ENCODE peak calls at places on chromosomes 11 and 22, in five cellular contexts. T, I, K, H and Q are unnamed samples. For H3K4me1, the result is how much of the 10 kb centered on the place peaks cover.

GRCh38 chr11:71096751-71097388 is 155.5 kb downstream of the SHANK2 start:
- DNase-seq in T (no peak), H (no peak), I (no peak), K (no peak), Q (no peak)

GRCh38 chr22:49155039-49155808 is 672.4 kb downstream of the BRD1 start:
- DNase-seq in K (no peak), I (no peak), H (no peak), T (no peak), Q (no peak)

GRCh38 chr11:127521413-127521812 is 520.8 kb upstream of the KIRREL3 start:
- DNase-seq in K (no peak), I (no peak), H (no peak), T (peak), Q (no peak)

GRCh38 chr22:17063372-17064106 is 21.3 kb upstream of the IL17RA start:
- DNase-seq in H (no peak), I (peak), T (peak), K (no peak), Q (no peak)

GRCh38 chr11:132595711-132596111 is 936.6 kb downstream of the OPCML start:
- DNase-seq in H (no peak), T (no peak), K (no peak), I (no peak), Q (no peak)

GRCh38 chr11:134407321-134407828 is 4.7 kb downstream of the B3GAT1 start:
- DNase-seq in K (no peak), H (no peak), T (no peak), I (no peak), Q (no peak)

GRCh38 chr22:20264614-20265452 is 3.3 kb downstream of the RTN4R start:
- DNase-seq in I (no peak), H (no peak), T (no peak), K (no peak), Q (no peak)

GRCh38 chr11:44519989-44520737 is 45.3 kb upstream of the CD82 start:
- DNase-seq in K (no peak), T (no peak), H (no peak), I (no peak), Q (peak)

GRCh38 chr11:70951139-70951804 is 301.1 kb downstream of the SHANK2 start:
- DNase-seq in K (no peak), H (no peak), T (no peak), I (no peak), Q (no peak)

GRCh38 chr11:125978778-125979378 is 33.0 kb downstream of the VSIG10L2 start:
- DNase-seq in I (no peak), K (no peak), T (no peak), H (no peak), Q (no peak)

GRCh38 chr22:28795071-28795693 is 5.2 kb downstream of the XBP1 start:
- DNase-seq in T (no peak), K (no peak), I (no peak), H (no peak), Q (no peak)

GRCh38 chr22:28793976-28794584 is 6.3 kb downstream of the XBP1 start:
- DNase-seq in T (no peak), I (no peak), H (no peak), K (no peak), Q (no peak)

GRCh38 chr22:28792491-28793383 is 7.6 kb downstream of the XBP1 start:
- DNase-seq in H (no peak), K (no peak), T (no peak), I (no peak), Q (no peak)

GRCh38 chr22:28791124-28791523 is 9.2 kb downstream of the XBP1 start:
- DNase-seq in I (no peak), K (no peak), H (no peak), T (no peak), Q (no peak)

DNA sequence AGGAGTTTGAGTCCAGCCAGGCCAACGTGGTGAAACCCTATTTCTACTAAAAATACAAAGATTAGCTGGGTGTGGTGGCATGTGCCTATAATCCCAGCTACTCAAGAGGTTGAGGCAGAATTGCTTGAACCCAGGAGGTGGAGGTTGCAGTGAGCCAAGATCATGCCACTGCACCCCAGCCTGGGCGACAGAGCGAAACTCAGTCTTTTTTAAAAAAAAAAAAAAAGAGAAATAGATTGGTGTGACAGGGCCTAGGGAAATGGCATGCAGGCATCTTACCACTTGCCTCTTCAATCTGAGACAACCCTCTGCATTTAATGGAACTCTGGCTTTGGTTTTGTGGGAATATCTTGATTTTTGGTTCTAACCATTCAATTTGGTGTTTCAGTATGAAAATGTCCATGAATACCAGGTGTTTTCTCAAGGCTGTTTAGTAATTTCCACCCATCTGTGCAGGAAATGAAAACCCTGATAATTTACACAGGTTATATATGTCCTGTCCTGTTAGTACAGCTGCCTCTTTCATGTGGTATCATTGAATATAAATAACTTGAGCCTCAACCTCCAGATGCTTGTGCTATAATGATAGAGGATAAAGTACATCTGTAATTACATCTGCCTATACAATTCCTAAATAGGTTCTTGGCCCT is 8.4 kb downstream of the XBP1 start:
- DNase-seq in H (no peak), I (no peak), T (no peak), K (no peak), Q (no peak)
- H3K4me1 ChIP-seq in H (under half), I (under half), T (under half), K (under half), Q (half or more)

GRCh38 chr11:18229501-18229900 is 7.1 kb downstream of the SAA4 start:
- DNase-seq in H (no peak), T (no peak), K (no peak), I (no peak), Q (no peak)
- H3K4me1 ChIP-seq in H (under half), T (under half), K (under half), I (under half), Q (under half)

DNA sequence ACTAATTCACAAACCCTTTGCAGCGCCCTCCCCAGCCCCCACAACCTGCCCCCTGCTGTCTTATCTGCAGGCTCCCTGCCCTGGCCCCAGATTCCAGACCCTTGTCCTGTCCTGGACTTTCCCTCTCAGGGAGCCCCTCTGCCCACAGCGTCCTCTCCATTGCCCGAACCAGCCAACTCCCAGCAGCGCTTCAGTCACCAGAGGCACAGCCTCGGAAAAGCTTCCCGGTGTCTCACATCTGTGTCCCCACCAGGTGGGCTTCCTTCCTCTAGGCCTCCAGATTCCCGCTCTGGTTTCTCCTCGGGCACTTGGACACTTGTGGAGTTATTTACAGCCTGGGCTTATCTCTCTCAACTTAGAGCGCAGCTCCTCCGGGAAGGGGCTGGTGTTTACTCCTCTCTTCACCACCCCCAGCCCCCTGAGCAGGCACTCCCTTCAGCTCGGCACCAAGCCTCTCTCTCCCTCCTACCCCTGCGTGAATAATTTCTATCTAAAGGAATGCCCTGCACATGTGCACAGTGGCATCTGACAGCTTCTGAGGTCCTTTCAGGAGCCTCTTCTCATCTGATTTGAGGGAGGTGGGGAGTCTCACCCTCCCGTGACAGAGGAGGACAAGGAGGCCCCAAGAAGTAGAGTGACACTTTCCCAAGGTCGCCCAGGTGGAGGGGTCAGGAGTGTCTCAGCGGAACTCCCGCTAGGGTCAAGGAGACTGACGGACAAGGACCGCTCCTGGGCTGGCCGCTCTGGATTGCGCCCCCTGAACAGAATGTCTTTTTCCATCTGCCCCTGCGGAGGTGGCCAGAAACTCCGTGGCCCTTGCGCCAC is 838 bp downstream of the WNT11 start:
- DNase-seq in I (no peak), T (no peak), K (no peak), H (no peak), Q (no peak)
- H3K4me1 ChIP-seq in I (under half), T (under half), K (under half), H (under half), Q (half or more)

DNA sequence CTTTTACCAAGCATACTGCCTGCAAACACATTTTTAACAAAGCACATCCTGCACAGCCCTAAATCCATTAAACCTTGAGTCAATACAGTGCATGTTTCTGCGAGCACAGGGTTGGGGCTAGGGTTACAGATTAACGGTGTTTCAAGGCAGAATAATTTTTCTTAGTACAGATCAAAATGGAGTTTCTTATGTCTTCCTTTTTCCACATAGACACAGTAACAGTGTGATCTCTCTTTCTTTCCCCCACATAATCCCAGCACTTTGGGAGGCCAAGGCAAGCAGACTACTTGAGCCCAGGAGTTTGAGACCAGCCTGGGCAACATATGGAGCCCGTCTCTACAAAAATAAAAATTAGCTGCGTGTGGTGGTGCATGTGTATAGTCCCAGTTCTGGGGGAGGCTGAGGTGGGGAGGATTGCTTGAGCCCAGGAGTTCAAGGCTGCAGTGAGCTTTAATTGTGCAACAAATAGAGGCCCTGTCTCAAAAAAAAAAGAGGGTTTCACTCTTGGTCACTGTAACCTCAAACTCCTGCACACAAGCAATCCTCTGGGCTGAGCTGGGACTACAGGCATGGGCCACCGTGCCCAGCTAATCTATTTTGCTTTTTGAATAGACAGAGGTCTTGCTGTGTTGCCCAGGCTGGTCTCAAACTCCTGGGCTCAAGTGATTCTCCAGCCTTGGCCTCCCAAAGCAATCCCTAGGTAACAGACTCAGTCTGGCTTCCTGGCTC is 19.7 kb upstream of the SLC3A2 start:
- DNase-seq in K (no peak), I (no peak), T (no peak), H (no peak), Q (no peak)
- H3K4me1 ChIP-seq in K (under half), I (under half), T (under half), H (under half), Q (under half)

GRCh38 chr11:111745719-111746504 is 20.3 kb downstream of the PPP2R1B start:
- DNase-seq in I (no peak), K (no peak), H (no peak), T (no peak), Q (no peak)
- H3K4me1 ChIP-seq in I (under half), K (under half), H (under half), T (under half), Q (under half)

GRCh38 chr11:8803973-8804372 is 107.0 kb upstream of the AKIP1 start:
- DNase-seq in H (peak), K (no peak), T (no peak), I (no peak), Q (no peak)
- H3K4me1 ChIP-seq in H (half or more), K (under half), T (under half), I (half or more), Q (half or more)

GRCh38 chr11:45644981-45645889 is 20.2 kb downstream of the CHST1 start:
- DNase-seq in H (no peak), K (no peak), I (no peak), T (no peak), Q (no peak)
- H3K4me1 ChIP-seq in H (under half), K (under half), I (under half), T (under half), Q (under half)

GRCh38 chr22:40422558-40423245 is 52.3 kb downstream of the SGSM3 start:
- DNase-seq in K (no peak), H (peak), T (no peak), I (no peak), Q (peak)
- H3K4me1 ChIP-seq in K (under half), H (under half), T (under half), I (under half), Q (under half)

GRCh38 chr22:36387914-36388864 is at the start of gene MYH9:
- DNase-seq in K (peak), I (peak), T (peak), H (peak), Q (peak)

GRCh38 chr22:36395061-36395849 is 7.5 kb upstream of the MYH9 start:
- DNase-seq in T (no peak), K (no peak), H (no peak), I (no peak), Q (no peak)

GRCh38 chr22:36387664-36387913 is 178 bp downstream of the MYH9 start:
- DNase-seq in H (no peak), K (no peak), T (no peak), I (no peak), Q (no peak)

GRCh38 chr22:36395922-36396321 is 8.2 kb upstream of the MYH9 start:
- DNase-seq in K (no peak), H (no peak), T (no peak), I (no peak), Q (no peak)

DNA sequence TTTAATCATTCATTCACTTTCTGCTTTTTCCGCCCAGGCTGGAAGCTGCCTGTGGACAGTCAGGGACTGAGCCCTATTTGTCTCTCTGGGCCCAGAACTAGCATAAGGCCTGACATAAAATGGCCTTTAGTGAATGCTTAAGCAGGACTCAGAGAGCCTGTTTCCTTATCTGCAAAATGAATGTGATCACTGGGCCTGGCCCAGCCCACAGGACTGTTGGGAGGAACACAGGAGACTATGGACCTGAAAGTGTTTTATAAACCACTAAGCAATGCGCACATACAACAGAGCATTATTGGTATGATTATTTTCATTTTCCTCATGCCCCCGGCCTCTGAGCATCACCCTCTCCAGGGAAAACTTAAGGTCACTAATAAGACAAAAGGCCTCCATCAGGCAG is 3.9 kb upstream of the MYH9 start:
- DNase-seq in K (no peak), I (no peak), T (no peak), H (no peak), Q (no peak)
- H3K4me1 ChIP-seq in K (under half), I (under half), T (under half), H (under half), Q (under half)

DNA sequence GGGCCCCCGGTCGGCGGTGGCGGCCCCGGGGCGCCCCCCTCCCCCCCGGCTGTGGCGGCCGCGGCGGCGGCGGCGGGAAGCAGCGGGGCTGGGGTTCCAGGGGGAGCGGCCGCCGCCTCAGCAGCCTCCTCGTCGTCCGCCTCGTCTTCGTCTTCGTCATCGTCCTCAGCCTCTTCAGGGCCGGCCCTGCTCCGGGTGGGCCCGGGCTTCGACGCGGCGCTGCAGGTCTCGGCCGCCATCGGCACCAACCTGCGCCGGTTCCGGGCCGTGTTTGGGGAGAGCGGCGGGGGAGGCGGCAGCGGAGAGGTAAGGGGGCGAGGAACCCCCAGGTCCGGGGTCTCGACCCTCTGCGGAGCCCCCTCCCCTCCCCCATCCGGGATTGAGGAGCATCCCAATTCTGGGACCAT is 350 bp downstream of the KMT2A start:
- DNase-seq in T (no peak), K (no peak), H (peak), I (peak), Q (no peak)
- H3K4me1 ChIP-seq in T (under half), K (under half), H (under half), I (under half), Q (half or more)